ENCODE peak calls at places on chromosomes 12 and 14, in five cellular contexts. G is Panc1, Z is heart left ventricle, W is neural progenitor cell, F is sigmoid colon. J is an unnamed sample. For H3K9me3, the result is how much of the 10 kb centered on the place peaks cover.

GRCh38 chr14:103052407-103052806 is 4.9 kb downstream of the CDC42BPB start:
- DNase-seq in W (no peak), F (no peak), G (no peak), Z (no peak), J (no peak)

GRCh38 chr14:50718949-50719348 is 50.8 kb upstream of the SAV1 start:
- DNase-seq in W (no peak), Z (no peak), F (no peak), G (no peak), J (peak)

GRCh38 chr12:106112094-106112822 is 26.5 kb downstream of the NUAK1 start:
- DNase-seq in G (no peak), F (no peak), Z (no peak), W (no peak), J (no peak)

GRCh38 chr14:70268760-70269159 is 80.0 kb upstream of the SLC8A3 start:
- DNase-seq in F (no peak), G (no peak), W (no peak), Z (no peak), J (no peak)

GRCh38 chr14:63633801-63634200 is 7.9 kb downstream of the WDR89 start:
- DNase-seq in F (no peak), G (no peak), Z (no peak), W (no peak), J (no peak)

GRCh38 chr12:47391566-47391965 is 311.8 kb upstream of the AMIGO2 start:
- DNase-seq in Z (no peak), G (no peak), F (no peak), W (no peak), J (no peak)

GRCh38 chr14:61466905-61467280 is 145.5 kb downstream of the PRKCH start:
- DNase-seq in Z (no peak), G (no peak), F (no peak), W (no peak), J (no peak)

GRCh38 chr14:39015964-39016577 is 87.0 kb downstream of the SEC23A start:
- DNase-seq in G (no peak), Z (no peak), F (no peak), W (no peak), J (no peak)

GRCh38 chr12:51814311-51815088 is 34.0 kb downstream of the FIGNL2 start:
- DNase-seq in G (no peak), Z (peak), F (peak), W (peak), J (peak)

GRCh38 chr12:114700392-114701103 is 16.6 kb upstream of the TBX3 start:
- DNase-seq in G (no peak), Z (no peak), W (peak), F (no peak), J (no peak)
- H3K4me3 ChIP-seq in G (no peak), Z (no peak), W (peak), F (no peak), J (no peak)

GRCh38 chr14:58826845-58827686 is 189.3 kb downstream of the DACT1 start:
- DNase-seq in Z (no peak), F (no peak), W (no peak), G (no peak), J (no peak)
- TF ChIP-seq CTCF in Z (no peak), F (no peak), W (peak), G (peak), J (no peak)

DNA sequence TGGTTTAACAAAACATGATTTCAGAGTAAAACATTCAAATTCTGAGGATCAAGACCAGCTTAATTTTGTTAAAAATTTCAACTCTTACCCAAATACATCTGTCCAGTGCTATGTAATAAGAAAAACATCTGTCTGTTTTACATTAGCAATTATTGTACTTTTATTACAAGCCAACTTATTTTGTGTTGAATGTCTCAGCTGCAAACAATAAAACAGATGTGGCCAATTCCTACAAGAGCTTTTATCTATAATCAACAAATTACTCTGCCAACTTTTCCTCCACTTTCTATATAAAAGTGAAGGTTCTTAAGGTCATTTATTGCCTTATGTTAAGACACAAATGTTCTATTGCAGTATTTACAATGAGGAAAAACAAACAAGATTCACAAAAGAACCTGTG is 72.8 kb downstream of the NOVA1 start:
- DNase-seq in Z (no peak), F (no peak), W (no peak), G (no peak), J (no peak)
- H3K9me3 ChIP-seq in Z (under half), F (under half), W (under half), G (under half), J (under half)

DNA sequence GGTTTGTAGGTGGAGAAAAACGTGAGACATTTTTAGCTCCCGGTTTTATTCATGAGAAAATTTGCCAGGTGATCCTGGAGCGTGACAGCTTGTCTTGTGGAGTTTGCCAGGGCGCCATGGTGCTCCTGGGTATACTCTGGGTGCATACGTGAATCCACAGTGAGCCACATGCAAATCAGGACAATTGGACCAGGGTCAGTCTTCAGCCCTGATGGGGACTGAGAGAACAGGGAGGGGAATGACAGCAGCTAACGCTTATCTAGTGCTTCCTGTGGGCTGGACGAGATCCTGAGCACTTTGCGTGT is 118.2 kb upstream of the NCOR2 start:
- DNase-seq in Z (no peak), F (no peak), W (no peak), G (no peak), J (no peak)
- H3K4me3 ChIP-seq in Z (no peak), F (peak), W (no peak), G (peak), J (no peak)

GRCh38 chr12:112928978-112929377 is 9.3 kb upstream of the OAS3 start:
- DNase-seq in Z (no peak), G (no peak), F (no peak), W (no peak), J (no peak)
- TF ChIP-seq CTCF in Z (no peak), G (no peak), F (no peak), W (peak), J (no peak)

GRCh38 chr14:105899071-105899641 is 372.8 kb downstream of the TMEM121 start:
- DNase-seq in W (no peak), F (no peak), G (no peak), Z (peak), J (no peak)
- H3K9me3 ChIP-seq in W (under half), F (under half), G (under half), Z (under half), J (under half)

GRCh38 chr14:35809597-35809996 is 502 bp upstream of the RALGAPA1 start:
- DNase-seq in W (no peak), Z (no peak), F (no peak), G (no peak), J (no peak)
- H3K4me3 ChIP-seq in W (peak), Z (no peak), F (peak), G (no peak), J (no peak)

DNA sequence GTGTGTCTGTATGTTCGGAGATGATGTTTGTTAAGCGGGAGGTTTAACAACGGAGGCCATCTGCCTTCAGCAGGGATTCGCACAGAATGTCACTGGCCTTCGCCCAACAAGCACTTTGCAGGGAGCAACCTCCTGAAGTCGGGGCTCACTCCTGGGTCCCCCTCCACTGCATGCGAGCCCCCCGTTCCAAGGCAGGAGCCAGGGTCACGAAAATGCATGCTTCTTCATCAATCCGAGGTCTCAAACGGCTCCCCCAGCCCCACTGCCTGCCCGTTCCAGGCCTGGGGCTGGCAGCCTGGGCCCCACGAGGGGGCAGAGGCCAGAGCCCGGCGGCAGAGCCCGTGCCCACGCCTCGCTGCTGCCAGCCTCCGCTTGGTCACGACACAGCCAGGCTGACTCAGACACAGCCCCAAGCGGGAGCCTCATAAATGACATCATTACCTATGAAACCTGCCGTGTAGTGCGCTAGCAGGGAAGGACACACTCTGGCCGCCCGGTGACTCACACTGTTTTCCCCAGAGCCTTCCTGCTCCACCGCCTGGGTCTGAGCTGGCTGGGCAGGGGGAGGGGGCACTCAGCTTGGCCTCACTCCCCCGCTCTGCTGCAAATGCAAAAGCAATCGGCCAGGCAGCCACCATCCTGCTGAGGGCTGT is 169.5 kb upstream of the RTL1 start:
- DNase-seq in F (peak), Z (no peak), W (peak), G (peak), J (no peak)
- TF ChIP-seq CTCF in F (no peak), Z (no peak), W (no peak), G (no peak), J (no peak)